ENCODE peak calls at places on chromosomes 11 and 22, in six cellular contexts. Q, F, A, V, C and K are unnamed samples.

GRCh38 chr11:10670099-10670498 is 23.5 kb downstream of the IRAG1 start:
- DNase-seq in C (no peak), V (no peak), Q (no peak), F (no peak), A (no peak), K (no peak)

GRCh38 chr11:45649544-45650165 is 15.8 kb downstream of the CHST1 start:
- DNase-seq in F (no peak), C (no peak), V (peak), Q (no peak), A (no peak), K (no peak)

GRCh38 chr11:113574586-113574985 is 99.4 kb upstream of the DRD2 start:
- DNase-seq in Q (no peak), V (no peak), F (no peak), A (no peak), C (no peak), K (no peak)

GRCh38 chr22:41471606-41472005 is 2.7 kb downstream of the ACO2 start:
- DNase-seq in C (no peak), Q (no peak), F (no peak), A (no peak), V (no peak), K (no peak)

GRCh38 chr22:17260950-17261349 is 41.7 kb upstream of the ADA2 start:
- DNase-seq in A (no peak), Q (no peak), V (no peak), C (no peak), F (no peak), K (no peak)

GRCh38 chr11:66062408-66062807 is 7.7 kb upstream of the PACS1 start:
- DNase-seq in V (no peak), C (no peak), F (no peak), A (no peak), Q (no peak), K (no peak)

GRCh38 chr22:28892175-28892731 is 8.9 kb downstream of the ZNRF3 start:
- DNase-seq in A (peak), Q (peak), F (no peak), V (no peak), C (no peak), K (no peak)

GRCh38 chr22:40531951-40532900 is 104.3 kb downstream of the MRTFA start:
- DNase-seq in A (no peak), Q (no peak), V (no peak), C (no peak), F (no peak), K (no peak)

GRCh38 chr11:1304376-1304775 is 5.1 kb downstream of the TOLLIP start:
- DNase-seq in V (peak), A (peak), C (peak), Q (no peak), F (no peak), K (peak)

GRCh38 chr11:46914363-46914762 is 4.0 kb downstream of the LRP4 start:
- DNase-seq in Q (no peak), C (no peak), F (no peak), A (no peak), V (no peak), K (no peak)

GRCh38 chr22:19423906-19424500 is 7.5 kb downstream of the HIRA start:
- DNase-seq in A (peak), C (no peak), F (no peak), V (no peak), Q (peak), K (no peak)

GRCh38 chr11:113132001-113132400 is 170.8 kb downstream of the NCAM1 start:
- DNase-seq in V (no peak), F (no peak), C (no peak), Q (no peak), A (no peak), K (no peak)

GRCh38 chr22:37020192-37020479 is 594 bp downstream of the MPST start:
- DNase-seq in V (peak), Q (peak), F (no peak), A (no peak), C (peak), K (peak)

GRCh38 chr22:37018086-37018814 is 997 bp downstream of the TST start:
- DNase-seq in Q (no peak), F (no peak), A (no peak), V (no peak), C (no peak), K (no peak)

GRCh38 chr22:37019309-37020191 is at the start of the genes MPST and TST:
- DNase-seq in C (peak), A (peak), Q (peak), F (no peak), V (peak), K (peak)

GRCh38 chr22:37017356-37017755 is 1.9 kb downstream of the TST start:
- DNase-seq in A (no peak), V (no peak), C (no peak), Q (no peak), F (no peak), K (no peak)

DNA sequence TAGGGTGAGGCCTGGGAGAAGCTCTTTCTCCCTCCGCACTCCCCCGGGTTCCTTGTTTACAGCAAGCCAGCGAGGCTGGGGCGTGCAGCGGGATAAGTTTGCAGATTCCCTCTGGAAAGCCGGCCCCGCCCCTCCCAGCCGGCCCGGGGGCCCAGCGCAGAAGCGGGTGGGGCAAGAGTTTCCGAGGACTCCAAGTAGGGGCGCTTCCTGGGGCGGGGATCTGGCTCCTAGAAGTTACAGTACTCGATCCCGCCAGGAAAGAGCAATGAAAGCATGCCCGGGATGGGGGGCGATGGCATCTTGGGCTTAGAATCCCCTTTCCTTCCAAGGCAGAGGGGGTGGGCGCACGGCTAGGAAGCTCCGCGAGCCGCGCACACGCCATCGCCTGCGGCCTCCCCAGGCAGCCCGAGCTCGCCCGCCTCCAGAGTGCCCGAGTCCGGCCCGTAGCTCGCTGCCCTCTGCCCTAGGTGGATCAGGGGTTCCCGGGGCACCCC is 385 bp downstream of the TST start:
- DNase-seq in F (no peak), V (peak), Q (peak), A (peak), C (peak), K (no peak)
- TF ChIP-seq MYC in F (no peak), V (no peak), Q (no peak), A (peak), C (no peak), K (no peak)

GRCh38 chr11:23729088-23729487 is 767.8 kb upstream of the LUZP2 start:
- DNase-seq in F (no peak), C (no peak), V (no peak), A (no peak), Q (no peak), K (no peak)
- TF ChIP-seq MYC in F (no peak), C (no peak), V (no peak), A (no peak), Q (no peak), K (no peak)

GRCh38 chr22:36211237-36211881 is 9.8 kb upstream of the APOL4 start:
- DNase-seq in V (peak), A (no peak), C (peak), Q (peak), F (no peak), K (no peak)
- TF ChIP-seq MYC in V (no peak), A (no peak), C (no peak), Q (peak), F (no peak), K (no peak)

DNA sequence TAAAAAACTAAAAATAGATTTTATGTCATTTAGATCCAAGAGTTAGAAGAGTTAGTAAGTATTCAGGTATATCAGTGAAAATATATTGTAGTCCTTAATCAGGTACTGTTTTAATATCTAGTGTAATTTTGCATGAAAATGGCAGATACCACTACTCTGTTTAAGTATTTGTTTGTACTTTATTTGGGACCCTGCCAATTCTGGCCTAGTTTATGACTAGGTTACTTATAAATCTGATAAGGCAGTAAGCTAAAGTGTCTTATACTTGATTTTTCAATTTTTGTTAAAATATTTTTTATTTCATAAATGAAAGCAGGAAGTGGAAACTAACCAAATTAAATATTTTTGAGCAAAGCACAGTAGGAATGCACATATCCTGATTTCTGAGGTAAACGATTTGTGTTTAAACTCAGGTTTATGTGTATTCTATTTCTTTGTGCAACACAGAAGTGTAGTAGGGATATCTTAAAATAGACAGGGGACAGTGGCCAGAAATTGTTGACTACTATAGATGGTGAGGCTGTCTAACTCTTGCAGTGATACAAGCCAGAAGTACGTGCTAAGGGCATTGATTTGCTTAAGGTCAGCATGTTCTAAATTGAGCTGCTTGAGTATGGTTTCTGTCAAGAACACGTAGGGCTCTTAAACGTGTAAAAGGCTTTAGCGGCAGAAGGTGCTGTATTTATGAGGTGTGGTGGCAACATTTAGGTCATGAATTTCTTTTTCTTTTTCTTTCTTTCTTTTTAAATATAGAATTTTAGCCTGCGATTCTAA is 34.0 kb downstream of the HIPK3 start:
- DNase-seq in Q (no peak), C (no peak), F (peak), V (no peak), A (no peak), K (peak)
- TF ChIP-seq MYC in Q (no peak), C (no peak), F (no peak), V (no peak), A (no peak), K (no peak)

GRCh38 chr22:21823740-21824438 is 43.6 kb downstream of the MAPK1 start:
- DNase-seq in A (no peak), F (no peak), C (peak), V (peak), Q (no peak), K (no peak)
- TF ChIP-seq MYC in A (no peak), F (no peak), C (no peak), V (no peak), Q (no peak), K (no peak)

DNA sequence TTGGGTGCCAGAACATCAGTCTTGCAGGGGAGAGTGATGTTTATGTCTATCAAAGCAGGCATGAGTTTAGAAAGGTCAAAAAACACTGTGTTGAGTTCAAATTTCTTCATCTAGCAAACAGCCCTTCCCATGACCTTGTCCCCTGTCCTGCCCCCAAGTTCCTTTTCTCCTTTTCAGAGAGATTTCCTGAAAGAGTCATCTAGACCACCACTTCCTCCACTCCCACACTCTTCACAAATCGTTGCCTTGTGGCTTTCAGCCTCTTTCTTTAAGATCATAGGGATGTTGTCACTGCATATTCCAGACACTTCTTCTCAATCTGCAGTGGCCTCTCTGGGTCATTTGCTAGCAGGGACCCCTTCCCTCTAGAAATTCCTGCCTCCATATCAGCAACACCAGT is 290.5 kb downstream of the TENM4 start:
- DNase-seq in Q (peak), F (no peak), A (no peak), V (no peak), C (no peak), K (no peak)
- TF ChIP-seq MYC in Q (no peak), F (no peak), A (no peak), V (no peak), C (no peak), K (no peak)

DNA sequence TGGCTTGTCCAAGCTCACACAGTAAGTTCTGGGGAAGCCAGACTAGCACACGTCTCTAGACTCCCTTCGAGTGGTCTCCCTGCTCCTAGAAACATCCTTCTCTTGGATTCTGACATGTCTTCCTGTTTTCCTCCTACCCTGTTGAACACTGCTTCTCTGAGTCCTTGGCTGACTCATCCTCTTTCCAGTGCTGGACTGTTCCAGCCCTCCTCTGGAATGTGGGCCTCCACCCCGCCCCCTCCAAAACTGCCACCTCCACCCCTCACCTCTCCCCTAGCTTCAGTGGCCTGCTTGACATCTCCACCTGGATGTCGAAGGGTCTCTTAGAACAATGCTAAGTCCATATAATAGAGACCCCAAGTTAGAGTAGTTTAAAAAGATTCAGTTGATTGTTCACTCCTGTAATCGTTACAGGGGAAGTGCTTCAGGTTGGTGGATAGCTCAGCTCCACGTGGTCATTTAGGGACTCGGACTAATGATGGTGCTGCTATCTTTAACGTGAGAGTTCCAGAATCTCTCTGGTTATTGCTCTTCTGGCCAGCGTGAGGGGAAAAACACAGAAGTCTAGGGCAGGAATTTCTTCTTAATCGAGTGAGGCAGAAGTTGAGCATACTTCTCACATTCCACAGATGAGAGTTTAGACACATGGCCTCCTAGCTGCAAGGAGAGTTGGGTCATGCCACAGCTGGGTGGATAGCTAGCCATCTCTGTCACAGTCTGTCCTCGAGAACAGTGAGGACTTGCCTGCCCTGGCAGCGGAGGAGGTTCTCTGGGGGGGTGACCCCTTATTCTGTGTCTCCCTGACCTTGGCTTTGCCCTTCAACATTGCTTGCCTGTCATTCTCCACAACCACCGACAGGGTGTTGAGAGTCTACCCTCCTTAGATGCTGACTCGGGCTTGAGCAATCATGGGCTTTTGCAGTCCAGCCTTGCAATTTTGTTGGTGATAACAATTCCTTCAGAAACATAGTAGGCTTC is 4.7 kb upstream of the C11orf96 start:
- DNase-seq in Q (peak), F (no peak), C (peak), A (no peak), V (peak), K (peak)
- TF ChIP-seq MYC in Q (no peak), F (no peak), C (no peak), A (no peak), V (peak), K (no peak)

GRCh38 chr11:70951139-70951804 is 301.1 kb downstream of the SHANK2 start:
- DNase-seq in V (peak), C (no peak), F (no peak), A (no peak), Q (peak), K (no peak)

GRCh38 chr11:70944636-70945035 is 307.7 kb downstream of the SHANK2 start:
- DNase-seq in F (no peak), V (no peak), Q (no peak), C (no peak), A (no peak), K (no peak)

GRCh38 chr11:70952171-70952570 is 300.2 kb downstream of the SHANK2 start:
- DNase-seq in Q (no peak), F (no peak), V (no peak), C (no peak), A (no peak), K (no peak)

GRCh38 chr11:70948855-70949551 is 303.4 kb downstream of the SHANK2 start:
- DNase-seq in A (no peak), F (no peak), C (no peak), Q (no peak), V (no peak), K (no peak)

DNA sequence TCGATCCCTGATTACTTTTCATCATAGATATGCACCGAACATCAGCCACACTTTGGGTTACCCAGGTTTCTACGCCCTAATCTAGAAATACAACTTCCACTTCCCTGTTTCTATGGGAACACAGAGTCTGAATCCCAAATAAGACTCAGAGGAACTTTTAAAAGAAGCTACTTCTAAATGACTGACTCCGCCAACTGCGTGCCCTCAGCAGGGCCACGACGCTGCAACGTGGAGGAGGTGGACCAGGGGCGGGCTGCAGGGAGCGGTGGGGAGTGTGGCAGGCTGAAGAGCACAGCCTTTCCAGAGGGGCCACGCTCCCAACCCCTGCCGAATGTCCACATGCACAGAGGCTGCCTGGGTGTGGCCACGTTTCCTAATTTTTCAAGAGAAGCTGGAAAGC is 304.0 kb downstream of the SHANK2 start:
- DNase-seq in Q (no peak), F (no peak), C (no peak), A (no peak), V (no peak), K (no peak)
- TF ChIP-seq MYC in Q (no peak), F (no peak), C (no peak), A (no peak), V (no peak), K (no peak)

GRCh38 chr22:36658900-36659299 is 44.7 kb downstream of the CACNG2 start:
- DNase-seq in A (no peak), Q (no peak), V (no peak), F (no peak), C (no peak), K (no peak)
- TF ChIP-seq MYC in A (no peak), Q (no peak), V (no peak), F (no peak), C (no peak), K (no peak)